ENCODE peak calls at places on chromosomes 16 and 17, in eight cellular contexts. One of them, this sample, is unnamed.

GRCh38 chr17:70535986-70536385 is 366.7 kb downstream of the KCNJ2 start:
- DNase-seq in HAP-1: no peak
- DNase-seq in NCI-H1930: no peak
- DNase-seq in NB4: no peak
- DNase-seq in aorta: no peak
- DNase-seq in hypothalamus: no peak
- DNase-seq in immature natural killer cell: no peak
- DNase-seq in T-helper 1 cell: no peak
- DNase-seq in this sample: no peak

GRCh38 chr17:78107457-78107856 is 21.1 kb downstream of the TMC6 start:
- DNase-seq in HAP-1: no peak
- DNase-seq in NCI-H1930: no peak
- DNase-seq in NB4: no peak
- DNase-seq in aorta: peak; percentile 69
- DNase-seq in hypothalamus: no peak
- DNase-seq in immature natural killer cell: no peak
- DNase-seq in T-helper 1 cell: no peak
- DNase-seq in this sample: no peak

GRCh38 chr17:56810286-56810781 is 23.4 kb downstream of the C17orf67 start:
- DNase-seq in HAP-1: no peak
- DNase-seq in NCI-H1930: no peak
- DNase-seq in NB4: no peak
- DNase-seq in aorta: no peak
- DNase-seq in hypothalamus: no peak
- DNase-seq in immature natural killer cell: no peak
- DNase-seq in T-helper 1 cell: no peak
- DNase-seq in this sample: no peak

GRCh38 chr16:58114827-58115825 is 14.1 kb downstream of the CFAP20 start:
- DNase-seq in HAP-1: no peak
- DNase-seq in NCI-H1930: no peak
- DNase-seq in NB4: no peak
- DNase-seq in aorta: no peak
- DNase-seq in hypothalamus: no peak
- DNase-seq in immature natural killer cell: no peak
- DNase-seq in T-helper 1 cell: no peak
- DNase-seq in this sample: no peak

GRCh38 chr17:58005031-58005727 is 1.9 kb downstream of the SRSF1 start:
- DNase-seq in HAP-1: peak; percentile 32
- DNase-seq in NCI-H1930: no peak
- DNase-seq in NB4: peak; percentile 59
- DNase-seq in aorta: no peak
- DNase-seq in hypothalamus: no peak
- DNase-seq in immature natural killer cell: no peak
- DNase-seq in T-helper 1 cell: no peak
- DNase-seq in this sample: no peak

GRCh38 chr17:47935961-47936360 is 5.4 kb upstream of the PNPO start:
- DNase-seq in HAP-1: no peak
- DNase-seq in NCI-H1930: no peak
- DNase-seq in NB4: no peak
- DNase-seq in aorta: peak; percentile 20
- DNase-seq in hypothalamus: no peak
- DNase-seq in immature natural killer cell: no peak
- DNase-seq in T-helper 1 cell: no peak
- DNase-seq in this sample: no peak

GRCh38 chr17:51890710-51891109 is 267.8 kb downstream of the CA10 start:
- DNase-seq in HAP-1: no peak
- DNase-seq in NCI-H1930: no peak
- DNase-seq in NB4: no peak
- DNase-seq in aorta: no peak
- DNase-seq in hypothalamus: no peak
- DNase-seq in immature natural killer cell: no peak
- DNase-seq in T-helper 1 cell: no peak
- DNase-seq in this sample: no peak

GRCh38 chr17:16915752-16916556 is 56.0 kb downstream of the TNFRSF13B start:
- DNase-seq in HAP-1: peak; percentile 64
- DNase-seq in NCI-H1930: peak; percentile 60
- DNase-seq in NB4: peak; percentile 66
- DNase-seq in aorta: peak; percentile 76
- DNase-seq in hypothalamus: no peak
- DNase-seq in immature natural killer cell: no peak
- DNase-seq in T-helper 1 cell: no peak
- DNase-seq in this sample: peak; percentile 68

GRCh38 chr16:72195609-72196008 is 23.7 kb upstream of the PMFBP1 start:
- DNase-seq in HAP-1: no peak
- DNase-seq in NCI-H1930: no peak
- DNase-seq in NB4: no peak
- DNase-seq in aorta: no peak
- DNase-seq in hypothalamus: no peak
- DNase-seq in immature natural killer cell: no peak
- DNase-seq in T-helper 1 cell: no peak
- DNase-seq in this sample: no peak

GRCh38 chr17:4006745-4007211 is 42.5 kb upstream of the ATP2A3 start:
- DNase-seq in HAP-1: no peak
- DNase-seq in NCI-H1930: no peak
- DNase-seq in NB4: no peak
- DNase-seq in aorta: no peak
- DNase-seq in hypothalamus: no peak
- DNase-seq in immature natural killer cell: no peak
- DNase-seq in T-helper 1 cell: no peak
- DNase-seq in this sample: no peak

GRCh38 chr17:27566673-27567562 is 64.1 kb upstream of the LGALS9 start:
- DNase-seq in HAP-1: no peak
- DNase-seq in NCI-H1930: no peak
- DNase-seq in NB4: peak; percentile 64
- DNase-seq in aorta: no peak
- DNase-seq in hypothalamus: no peak
- DNase-seq in immature natural killer cell: no peak
- DNase-seq in T-helper 1 cell: no peak
- DNase-seq in this sample: no peak

GRCh38 chr17:15384142-15384803 is 42.9 kb upstream of the TEKT3 start:
- DNase-seq in HAP-1: no peak
- DNase-seq in NCI-H1930: no peak
- DNase-seq in NB4: no peak
- DNase-seq in aorta: no peak
- DNase-seq in hypothalamus: no peak
- DNase-seq in immature natural killer cell: no peak
- DNase-seq in T-helper 1 cell: no peak
- DNase-seq in this sample: no peak

GRCh38 chr17:79311373-79311772 is 236.7 kb downstream of the ENGASE start:
- DNase-seq in HAP-1: no peak
- DNase-seq in NCI-H1930: no peak
- DNase-seq in NB4: no peak
- DNase-seq in aorta: no peak
- DNase-seq in hypothalamus: no peak
- DNase-seq in immature natural killer cell: no peak
- DNase-seq in T-helper 1 cell: no peak
- DNase-seq in this sample: no peak

GRCh38 chr17:82108038-82108998 is 10.3 kb upstream of the FASN start:
- DNase-seq in HAP-1: no peak
- DNase-seq in NCI-H1930: no peak
- DNase-seq in NB4: no peak
- DNase-seq in aorta: no peak
- DNase-seq in hypothalamus: no peak
- DNase-seq in immature natural killer cell: no peak
- DNase-seq in T-helper 1 cell: no peak
- DNase-seq in this sample: no peak

GRCh38 chr16:81531415-81531814 is 86.8 kb downstream of the CMIP start:
- DNase-seq in HAP-1: no peak
- DNase-seq in NCI-H1930: no peak
- DNase-seq in NB4: no peak
- DNase-seq in aorta: peak; percentile 61
- DNase-seq in hypothalamus: no peak
- DNase-seq in immature natural killer cell: no peak
- DNase-seq in T-helper 1 cell: no peak
- DNase-seq in this sample: no peak

GRCh38 chr16:10255728-10256127 is 73.5 kb upstream of the GRIN2A start:
- DNase-seq in HAP-1: no peak
- DNase-seq in NCI-H1930: no peak
- DNase-seq in NB4: no peak
- DNase-seq in aorta: no peak
- DNase-seq in hypothalamus: no peak
- DNase-seq in immature natural killer cell: no peak
- DNase-seq in T-helper 1 cell: no peak
- DNase-seq in this sample: no peak

GRCh38 chr16:87945351-87946042 is 5.7 kb upstream of the BANP start:
- DNase-seq in HAP-1: no peak
- DNase-seq in NCI-H1930: peak; percentile 63
- DNase-seq in NB4: no peak
- DNase-seq in aorta: peak; percentile 89
- DNase-seq in hypothalamus: no peak
- DNase-seq in immature natural killer cell: no peak
- DNase-seq in T-helper 1 cell: no peak
- DNase-seq in this sample: peak; percentile 63

GRCh38 chr16:87369796-87370719 is 13.5 kb downstream of the FBXO31 start:
- DNase-seq in HAP-1: no peak
- DNase-seq in NCI-H1930: no peak
- DNase-seq in NB4: no peak
- DNase-seq in aorta: peak; percentile 51
- DNase-seq in hypothalamus: no peak
- DNase-seq in immature natural killer cell: no peak
- DNase-seq in T-helper 1 cell: no peak
- DNase-seq in this sample: no peak

GRCh38 chr17:8927395-8927794 is 38.1 kb downstream of the PIK3R5 start:
- DNase-seq in HAP-1: no peak
- DNase-seq in NCI-H1930: no peak
- DNase-seq in NB4: no peak
- DNase-seq in aorta: no peak
- DNase-seq in hypothalamus: no peak
- DNase-seq in immature natural killer cell: peak; percentile 50
- DNase-seq in T-helper 1 cell: no peak
- DNase-seq in this sample: no peak

GRCh38 chr17:73613271-73613941 is 30.8 kb downstream of the SDK2 start:
- DNase-seq in HAP-1: no peak
- DNase-seq in NCI-H1930: no peak
- DNase-seq in NB4: no peak
- DNase-seq in aorta: no peak
- DNase-seq in hypothalamus: no peak
- DNase-seq in immature natural killer cell: no peak
- DNase-seq in T-helper 1 cell: no peak
- DNase-seq in this sample: no peak

GRCh38 chr16:67241008-67241900 is 6.0 kb downstream of the FHOD1 start:
- DNase-seq in HAP-1: no peak
- DNase-seq in NCI-H1930: no peak
- DNase-seq in NB4: no peak
- DNase-seq in aorta: peak; percentile 87
- DNase-seq in hypothalamus: no peak
- DNase-seq in immature natural killer cell: no peak
- DNase-seq in T-helper 1 cell: no peak
- DNase-seq in this sample: no peak

GRCh38 chr16:68064791-68065365 is 20.3 kb upstream of the NFATC3 start:
- DNase-seq in HAP-1: peak; percentile 81
- DNase-seq in NCI-H1930: peak; percentile 33
- DNase-seq in NB4: peak; percentile 80
- DNase-seq in aorta: peak; percentile 85
- DNase-seq in hypothalamus: no peak
- DNase-seq in immature natural killer cell: peak; percentile 65
- DNase-seq in T-helper 1 cell: peak; percentile 50
- DNase-seq in this sample: peak; percentile 0

GRCh38 chr16:8946544-8946943 is 17.2 kb downstream of the USP7 start:
- DNase-seq in HAP-1: no peak
- DNase-seq in NCI-H1930: no peak
- DNase-seq in NB4: no peak
- DNase-seq in aorta: no peak
- DNase-seq in hypothalamus: no peak
- DNase-seq in immature natural killer cell: no peak
- DNase-seq in T-helper 1 cell: no peak
- DNase-seq in this sample: no peak

GRCh38 chr17:49955157-49955556 is 13.8 kb upstream of the DLX4 start:
- DNase-seq in HAP-1: no peak
- DNase-seq in NCI-H1930: no peak
- DNase-seq in NB4: no peak
- DNase-seq in aorta: no peak
- DNase-seq in hypothalamus: no peak
- DNase-seq in immature natural killer cell: no peak
- DNase-seq in T-helper 1 cell: no peak
- DNase-seq in this sample: no peak

GRCh38 chr16:4081035-4081434 is 35.2 kb downstream of the ADCY9 start:
- DNase-seq in HAP-1: no peak
- DNase-seq in NCI-H1930: no peak
- DNase-seq in NB4: no peak
- DNase-seq in aorta: no peak
- DNase-seq in hypothalamus: no peak
- DNase-seq in immature natural killer cell: no peak
- DNase-seq in T-helper 1 cell: no peak
- DNase-seq in this sample: no peak

GRCh38 chr16:4415538-4416199 is 727 bp downstream of the CORO7 start:
- DNase-seq in HAP-1: peak; percentile 55
- DNase-seq in NCI-H1930: no peak
- DNase-seq in NB4: peak; percentile 90
- DNase-seq in aorta: peak; percentile 85
- DNase-seq in hypothalamus: no peak
- DNase-seq in immature natural killer cell: peak; percentile 79
- DNase-seq in T-helper 1 cell: peak; percentile 54
- DNase-seq in this sample: no peak

GRCh38 chr16:77860944-77861343 is 72.6 kb downstream of the VAT1L start:
- DNase-seq in HAP-1: no peak
- DNase-seq in NCI-H1930: no peak
- DNase-seq in NB4: no peak
- DNase-seq in aorta: no peak
- DNase-seq in hypothalamus: no peak
- DNase-seq in immature natural killer cell: no peak
- DNase-seq in T-helper 1 cell: no peak
- DNase-seq in this sample: no peak

GRCh38 chr16:57732683-57733082 is 2.9 kb upstream of the KATNB1 start:
- DNase-seq in HAP-1: no peak
- DNase-seq in NCI-H1930: no peak
- DNase-seq in NB4: no peak
- DNase-seq in aorta: peak; percentile 11
- DNase-seq in hypothalamus: no peak
- DNase-seq in immature natural killer cell: no peak
- DNase-seq in T-helper 1 cell: no peak
- DNase-seq in this sample: no peak

GRCh38 chr16:80191928-80192327 is 348.9 kb upstream of the DYNLRB2 start:
- DNase-seq in HAP-1: no peak
- DNase-seq in NCI-H1930: no peak
- DNase-seq in NB4: no peak
- DNase-seq in aorta: no peak
- DNase-seq in hypothalamus: no peak
- DNase-seq in immature natural killer cell: no peak
- DNase-seq in T-helper 1 cell: no peak
- DNase-seq in this sample: no peak